ENCODE peak calls at places on chromosomes 1 and 21, in seven cellular contexts. S is stimulated activated CD8-positive, alpha-beta memory T cell treated with anti-CD3 and anti-CD28 coated beads, Interleukin-4, amount 100 ng/mL, for 4 hours; J is stimulated activated CD4-positive, alpha-beta T cell treated with anti-CD3 and anti-CD28 coated beads, Interleukin-4, amount 100 ng/mL, for 1 hour; G is left lobe of liver; O is activated T-helper 2 cell treated with anti-CD3 and anti-CD28 coated beads, Interferon-gamma antibody, Interleukin-2, Interleukin-4, amounts not matched to agents 10 μg/mL and 5 μg/mL and 100 μg/mL, durations not matched to agents 14 hours and 24 hours and 36 hours; I is activated CD4-positive, alpha-beta memory T cell treated with anti-CD3 and anti-CD28 coated beads, Interleukin-2, amount 10 ng/mL, durations not matched to agents 7 days and 5 days; C is Panc1. D is an unnamed sample.

GRCh38 chr1:74468982-74469603 is 43.3 kb downstream of the LRRC53 start:
- DNase-seq in I (no peak), S (no peak), C (peak; percentile 18), O (no peak), G (no peak), J (no peak), D (no peak)

GRCh38 chr1:180486092-180486491 is 16.3 kb downstream of the ACBD6 start:
- DNase-seq in O (no peak), C (no peak), S (no peak), J (no peak), G (no peak), I (no peak), D (no peak)

GRCh38 chr1:8495928-8496401 is 178.1 kb downstream of the SLC45A1 start:
- DNase-seq in I (no peak), O (no peak), G (no peak), S (no peak), J (peak; percentile 33), C (no peak), D (no peak)

GRCh38 chr1:119799599-119800177 is 11.6 kb downstream of the REG4 start:
- DNase-seq in C (no peak), S (no peak), I (no peak), J (no peak), O (no peak), G (no peak), D (no peak)

GRCh38 chr1:21012937-21013336 is 163.8 kb downstream of the EIF4G3 start:
- DNase-seq in G (no peak), S (no peak), C (no peak), J (no peak), I (no peak), O (no peak), D (no peak)

GRCh38 chr21:14382486-14382834 is 486 bp downstream of the HSPA13 start:
- DNase-seq in S (peak; percentile 19), O (no peak), I (no peak), J (peak; percentile 21), C (no peak), G (no peak), D (peak; percentile 3)

GRCh38 chr1:171898956-171899355 is 57.7 kb downstream of the DNM3 start:
- DNase-seq in S (no peak), I (no peak), G (no peak), O (no peak), J (no peak), C (no peak), D (no peak)

GRCh38 chr1:16924919-16925477 is 3.3 kb downstream of the CROCC start:
- DNase-seq in O (no peak), J (no peak), S (no peak), I (no peak), C (no peak), G (no peak), D (no peak)

GRCh38 chr1:112998592-112999235 is 42.7 kb upstream of the SLC16A1 start:
- DNase-seq in O (no peak), I (no peak), G (peak; percentile 67), C (no peak), S (no peak), J (no peak), D (peak; percentile 13)

GRCh38 chr1:8674912-8675311 is 142.5 kb downstream of the RERE start:
- DNase-seq in C (no peak), J (no peak), O (no peak), G (no peak), S (no peak), I (no peak), D (no peak)

GRCh38 chr1:84887261-84887934 is 5.6 kb downstream of the LPAR3 start:
- DNase-seq in O (no peak), I (no peak), S (no peak), G (no peak), J (no peak), C (no peak), D (no peak)

GRCh38 chr1:89274431-89274857 is 1.8 kb upstream of the GBP5 start:
- DNase-seq in O (no peak), G (no peak), I (no peak), J (no peak), C (no peak), S (no peak), D (no peak)

GRCh38 chr1:214506972-214507431 is 44.4 kb downstream of the PTPN14 start:
- DNase-seq in S (no peak), G (no peak), C (no peak), O (no peak), I (no peak), J (no peak), D (peak; percentile 93)

D was measured in Calu3.